ENCODE peak calls at places on chromosomes 4 and X, in eight cellular contexts. E is GM23338, D is HCT116, A is A549, J is K562, K is SK-N-SH, G is GM12878, R is Panc1. P is an unnamed sample.

GRCh38 chr4:38677466-38677865 is 13.5 kb downstream of the KLF3 start:
- DNase-seq in K (no peak), D (no peak), G (no peak), A (no peak), E (no peak), R (no peak), J (no peak), P (no peak)

GRCh38 chrX:70664726-70665125 is 220.1 kb downstream of the DLG3 start:
- DNase-seq in D (peak; percentile 16), J (peak; percentile 23), K (peak; percentile 13), A (peak; percentile 6), G (no peak), E (peak; percentile 51), R (no peak), P (no peak)

GRCh38 chrX:152899874-152900719 is 2.2 kb downstream of the ZNF185 start:
- DNase-seq in A (no peak), R (no peak), G (no peak), D (no peak), K (no peak), E (no peak), J (no peak), P (no peak)

GRCh38 chr4:81965454-81965853 is 408.3 kb downstream of the HNRNPD start:
- DNase-seq in G (no peak), K (no peak), R (no peak), E (no peak), J (no peak), A (no peak), D (no peak), P (no peak)

GRCh38 chrX:136246201-136246600 is 5.0 kb downstream of the MAP7D3 start:
- DNase-seq in E (no peak), R (no peak), G (no peak), D (no peak), K (no peak), A (no peak), J (no peak), P (no peak)

GRCh38 chr4:113539408-113539807 is 222.1 kb downstream of the CAMK2D start:
- DNase-seq in J (no peak), E (no peak), K (no peak), D (peak; percentile 31), A (no peak), G (no peak), R (no peak), P (no peak)

GRCh38 chr4:132071815-132072214 is 1077.3 kb upstream of the PCDH10 start:
- DNase-seq in D (no peak), R (no peak), G (no peak), A (no peak), K (no peak), J (no peak), E (no peak), P (no peak)

GRCh38 chr4:140083320-140083719 is 70.7 kb downstream of the MAML3 start:
- DNase-seq in G (no peak), J (no peak), D (no peak), K (no peak), A (no peak), E (no peak), R (no peak), P (no peak)

GRCh38 chr4:80305466-80305865 is 30.1 kb upstream of the CFAP299 start:
- DNase-seq in D (no peak), K (no peak), R (no peak), A (no peak), E (no peak), J (no peak), G (no peak), P (no peak)

GRCh38 chrX:15973941-15974340 is 119.3 kb upstream of the AP1S2 start:
- DNase-seq in J (no peak), G (no peak), E (no peak), A (no peak), K (no peak), D (no peak), R (no peak), P (no peak)

GRCh38 chr4:112173593-112174559 is 28.6 kb downstream of the FAM241A start:
- DNase-seq in D (peak; percentile 65), G (no peak), K (no peak), J (no peak), A (no peak), E (no peak), R (no peak), P (no peak)

GRCh38 chr4:154332681-154333421 is 158.7 kb downstream of the DCHS2 start:
- DNase-seq in A (no peak), J (peak; percentile 6), K (peak; percentile 43), R (no peak), E (peak; percentile 94), G (peak; percentile 11), D (no peak), P (peak; percentile 5)

GRCh38 chrX:129531132-129531531 is 7.8 kb upstream of the SMARCA1 start:
- DNase-seq in K (no peak), E (no peak), D (no peak), A (no peak), R (no peak), G (no peak), J (no peak), P (no peak)

GRCh38 chr4:95232358-95233156 is 316.2 kb downstream of the UNC5C start:
- DNase-seq in E (no peak), A (no peak), K (no peak), R (no peak), D (no peak), G (no peak), J (no peak), P (no peak)

GRCh38 chrX:121649414-121649813 is 602.0 kb downstream of the GLUD2 start:
- DNase-seq in K (no peak), G (no peak), D (no peak), R (no peak), E (no peak), J (no peak), A (no peak), P (no peak)

GRCh38 chr4:66108898-66109297 is 438.6 kb upstream of the EPHA5 start:
- DNase-seq in G (no peak), K (no peak), J (no peak), R (no peak), E (peak; percentile 3), D (no peak), A (no peak), P (no peak)

DNA sequence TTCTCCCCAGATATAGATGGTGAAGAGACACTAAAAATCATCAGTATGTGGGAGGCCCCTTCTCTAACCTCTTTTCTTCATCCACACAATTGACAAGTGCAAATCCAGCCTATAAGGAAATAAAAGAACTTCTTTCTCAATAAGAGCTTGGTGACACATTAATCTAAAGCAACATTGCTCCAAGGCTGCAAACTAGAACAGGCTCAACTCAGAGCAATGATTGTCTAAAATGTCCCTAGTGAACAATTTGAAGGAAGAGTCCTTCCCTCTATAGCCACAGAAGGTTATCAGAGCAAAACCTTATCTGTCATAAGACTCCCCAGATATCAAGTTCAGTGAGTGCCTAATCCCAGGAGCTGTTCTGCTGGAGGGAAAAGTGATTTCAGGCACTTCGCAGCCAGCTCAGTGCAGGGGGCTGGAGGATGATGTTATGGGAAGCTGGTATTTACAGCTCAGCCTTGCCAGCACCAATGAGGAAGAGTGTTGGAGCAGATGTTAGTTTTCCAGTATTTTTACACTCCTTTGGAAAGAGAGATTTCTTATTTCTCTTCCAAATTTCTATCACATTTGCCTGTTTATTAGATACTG is 497.5 kb downstream of the INPP4B start:
- DNase-seq in J (no peak), K (no peak), D (no peak), E (no peak), A (no peak), R (no peak), G (no peak), P (no peak)
- TF ChIP-seq REST in J (no peak), K (no peak), D (no peak), E (no peak), A (no peak), R (no peak), G (no peak), P (no peak)

GRCh38 chrX:48971325-48972213 is at the start of gene KCND1:
- DNase-seq in K (peak; percentile 78), J (no peak), D (no peak), R (no peak), E (peak; percentile 69), G (no peak), A (no peak), P (no peak)
- TF ChIP-seq REST in K (no peak), J (no peak), D (no peak), R (no peak), E (no peak), G (no peak), A (no peak), P (no peak)

GRCh38 chr4:3863841-3864734 is 97.9 kb downstream of the ADRA2C start:
- DNase-seq in R (no peak), J (no peak), D (no peak), K (no peak), E (no peak), G (no peak), A (no peak), P (no peak)
- TF ChIP-seq REST in R (no peak), J (no peak), D (no peak), K (no peak), E (no peak), G (no peak), A (no peak), P (no peak)

DNA sequence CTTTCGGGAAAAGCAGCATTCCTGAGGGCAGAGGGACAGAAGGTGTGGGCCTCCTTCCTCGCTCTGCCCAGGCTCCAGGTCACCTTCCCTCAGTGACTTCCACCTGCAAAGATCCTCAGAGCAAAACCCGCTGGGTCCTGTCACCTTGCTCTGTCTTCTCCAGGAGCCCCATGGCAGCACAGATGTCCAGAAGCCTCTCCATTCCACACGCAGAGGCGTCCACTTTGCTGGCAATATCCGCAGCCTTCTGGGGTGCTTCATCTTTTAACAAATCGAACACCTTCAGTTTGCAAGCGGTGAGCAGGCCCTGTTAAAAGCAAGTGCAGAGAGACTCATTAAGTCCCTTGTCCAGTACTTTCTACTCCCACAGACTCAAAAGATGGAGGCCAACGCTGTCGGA is 27.3 kb downstream of the ASMTL start:
- DNase-seq in A (no peak), K (no peak), R (no peak), E (no peak), D (no peak), G (no peak), J (no peak), P (no peak)
- TF ChIP-seq REST in A (no peak), K (no peak), R (no peak), E (no peak), D (no peak), G (no peak), J (no peak), P (no peak)

P was measured in HL-60.